ENCODE peak calls at places on chromosomes 16 and 17, in eight cellular contexts. One of them, this sample, is unnamed.

GRCh38 chr16:85103096-85104079 is 8.9 kb downstream of the CIBAR2 start:
- DNase-seq in pancreas: peak; percentile 22
- DNase-seq in mesothelial cell of epicardium: no peak
- DNase-seq in astrocyte of the spinal cord: no peak
- DNase-seq in cardiac muscle cell: no peak
- DNase-seq in fibroblast of lung: no peak
- DNase-seq in AG09319: no peak
- DNase-seq in BE2C: no peak
- DNase-seq in this sample: no peak

GRCh38 chr17:15507896-15508295 is 40.5 kb upstream of the CDRT4 start:
- DNase-seq in mesothelial cell of epicardium: peak; percentile 14
- DNase-seq in fibroblast of lung: peak; percentile 17
- DNase-seq in BE2C: no peak
- DNase-seq in cardiac muscle cell: no peak
- DNase-seq in AG09319: no peak
- DNase-seq in pancreas: no peak
- DNase-seq in astrocyte of the spinal cord: no peak
- DNase-seq in this sample: no peak

GRCh38 chr17:31900877-31901276 is 631 bp downstream of the UTP6 start:
- DNase-seq in AG09319: no peak
- DNase-seq in pancreas: no peak
- DNase-seq in BE2C: no peak
- DNase-seq in astrocyte of the spinal cord: no peak
- DNase-seq in mesothelial cell of epicardium: no peak
- DNase-seq in fibroblast of lung: peak; percentile 24
- DNase-seq in cardiac muscle cell: peak; percentile 33
- DNase-seq in this sample: no peak

GRCh38 chr16:85935957-85936760 is 37.2 kb downstream of the IRF8 start:
- DNase-seq in AG09319: no peak
- DNase-seq in fibroblast of lung: no peak
- DNase-seq in mesothelial cell of epicardium: no peak
- DNase-seq in pancreas: no peak
- DNase-seq in cardiac muscle cell: peak; percentile 11
- DNase-seq in astrocyte of the spinal cord: no peak
- DNase-seq in BE2C: no peak
- DNase-seq in this sample: no peak

GRCh38 chr17:33987162-33987561 is 267.9 kb upstream of the CCL2 start:
- DNase-seq in cardiac muscle cell: no peak
- DNase-seq in astrocyte of the spinal cord: no peak
- DNase-seq in fibroblast of lung: no peak
- DNase-seq in BE2C: no peak
- DNase-seq in pancreas: no peak
- DNase-seq in AG09319: no peak
- DNase-seq in mesothelial cell of epicardium: no peak
- DNase-seq in this sample: no peak

GRCh38 chr16:2244301-2244700 is 7.1 kb downstream of the ECI1 start:
- DNase-seq in pancreas: peak; percentile 75
- DNase-seq in mesothelial cell of epicardium: no peak
- DNase-seq in fibroblast of lung: no peak
- DNase-seq in astrocyte of the spinal cord: no peak
- DNase-seq in cardiac muscle cell: no peak
- DNase-seq in BE2C: peak; percentile 56
- DNase-seq in AG09319: no peak
- DNase-seq in this sample: no peak

GRCh38 chr17:35801583-35802224 is 6.3 kb upstream of the MMP28 start:
- DNase-seq in mesothelial cell of epicardium: no peak
- DNase-seq in cardiac muscle cell: peak; percentile 93
- DNase-seq in BE2C: peak; percentile 96
- DNase-seq in fibroblast of lung: peak; percentile 55
- DNase-seq in pancreas: no peak
- DNase-seq in AG09319: no peak
- DNase-seq in astrocyte of the spinal cord: peak; percentile 85
- DNase-seq in this sample: peak; percentile 66

GRCh38 chr16:4381072-4381934 is 9.7 kb downstream of the VASN start:
- DNase-seq in astrocyte of the spinal cord: no peak
- DNase-seq in AG09319: no peak
- DNase-seq in mesothelial cell of epicardium: no peak
- DNase-seq in pancreas: peak; percentile 73
- DNase-seq in BE2C: peak; percentile 8
- DNase-seq in fibroblast of lung: no peak
- DNase-seq in cardiac muscle cell: no peak
- DNase-seq in this sample: no peak

GRCh38 chr17:40615295-40615988 is 32.2 kb downstream of the SMARCE1 start:
- DNase-seq in AG09319: no peak
- DNase-seq in astrocyte of the spinal cord: peak; percentile 34
- DNase-seq in pancreas: peak; percentile 67
- DNase-seq in cardiac muscle cell: peak; percentile 64
- DNase-seq in fibroblast of lung: peak; percentile 49
- DNase-seq in mesothelial cell of epicardium: no peak
- DNase-seq in BE2C: peak; percentile 65
- DNase-seq in this sample: peak; percentile 71

GRCh38 chr16:595094-595528 is 5.2 kb downstream of the RAB40C start:
- DNase-seq in astrocyte of the spinal cord: no peak
- DNase-seq in BE2C: no peak
- DNase-seq in cardiac muscle cell: no peak
- DNase-seq in pancreas: peak; percentile 72
- DNase-seq in mesothelial cell of epicardium: no peak
- DNase-seq in fibroblast of lung: no peak
- DNase-seq in AG09319: no peak
- DNase-seq in this sample: no peak

GRCh38 chr16:2983706-2984136 is 3.5 kb upstream of the PKMYT1 start:
- DNase-seq in pancreas: peak; percentile 90
- DNase-seq in cardiac muscle cell: peak; percentile 80
- DNase-seq in AG09319: peak; percentile 34
- DNase-seq in BE2C: peak; percentile 88
- DNase-seq in astrocyte of the spinal cord: peak; percentile 80
- DNase-seq in mesothelial cell of epicardium: peak; percentile 84
- DNase-seq in fibroblast of lung: peak; percentile 61
- DNase-seq in this sample: peak; percentile 95

GRCh38 chr16:1991588-1992474 is 2.1 kb downstream of the SYNGR3 start:
- DNase-seq in mesothelial cell of epicardium: peak; percentile 82
- DNase-seq in fibroblast of lung: peak; percentile 90
- DNase-seq in BE2C: peak; percentile 98
- DNase-seq in astrocyte of the spinal cord: peak; percentile 91
- DNase-seq in pancreas: peak; percentile 95
- DNase-seq in AG09319: peak; percentile 62
- DNase-seq in cardiac muscle cell: peak; percentile 95
- DNase-seq in this sample: peak; percentile 95

GRCh38 chr16:84739349-84740124 is 39.7 kb downstream of the USP10 start:
- DNase-seq in pancreas: no peak
- DNase-seq in cardiac muscle cell: peak; percentile 60
- DNase-seq in AG09319: no peak
- DNase-seq in BE2C: no peak
- DNase-seq in fibroblast of lung: peak; percentile 78
- DNase-seq in mesothelial cell of epicardium: no peak
- DNase-seq in astrocyte of the spinal cord: peak; percentile 78
- DNase-seq in this sample: no peak

GRCh38 chr17:78176548-78177025 is 8.2 kb downstream of the SYNGR2 start:
- DNase-seq in BE2C: peak; percentile 81
- DNase-seq in mesothelial cell of epicardium: peak; percentile 87
- DNase-seq in AG09319: no peak
- DNase-seq in fibroblast of lung: peak; percentile 38
- DNase-seq in cardiac muscle cell: peak; percentile 61
- DNase-seq in astrocyte of the spinal cord: peak; percentile 32
- DNase-seq in pancreas: peak; percentile 89
- DNase-seq in this sample: peak; percentile 87

GRCh38 chr17:2797226-2797625 is 988 bp downstream of the RAP1GAP2 start:
- DNase-seq in mesothelial cell of epicardium: no peak
- DNase-seq in fibroblast of lung: no peak
- DNase-seq in pancreas: no peak
- DNase-seq in astrocyte of the spinal cord: no peak
- DNase-seq in BE2C: no peak
- DNase-seq in AG09319: no peak
- DNase-seq in cardiac muscle cell: no peak
- DNase-seq in this sample: no peak

GRCh38 chr17:36777118-36777517 is 160.2 kb upstream of the LHX1 start:
- DNase-seq in AG09319: no peak
- DNase-seq in astrocyte of the spinal cord: no peak
- DNase-seq in BE2C: no peak
- DNase-seq in cardiac muscle cell: peak; percentile 39
- DNase-seq in fibroblast of lung: no peak
- DNase-seq in pancreas: no peak
- DNase-seq in mesothelial cell of epicardium: no peak
- DNase-seq in this sample: no peak

GRCh38 chr17:64741038-64741641 is 79.0 kb upstream of the SMURF2 start:
- DNase-seq in astrocyte of the spinal cord: peak; percentile 74
- DNase-seq in cardiac muscle cell: peak; percentile 69
- DNase-seq in pancreas: no peak
- DNase-seq in fibroblast of lung: peak; percentile 33
- DNase-seq in BE2C: no peak
- DNase-seq in AG09319: no peak
- DNase-seq in mesothelial cell of epicardium: peak; percentile 32
- DNase-seq in this sample: no peak

GRCh38 chr16:2773188-2773968 is 3.7 kb downstream of the ELOB start:
- DNase-seq in cardiac muscle cell: no peak
- DNase-seq in pancreas: no peak
- DNase-seq in BE2C: no peak
- DNase-seq in fibroblast of lung: peak; percentile 14
- DNase-seq in astrocyte of the spinal cord: no peak
- DNase-seq in mesothelial cell of epicardium: no peak
- DNase-seq in AG09319: no peak
- DNase-seq in this sample: no peak

GRCh38 chr17:17269926-17270773 is 10.9 kb downstream of the COPS3 start:
- DNase-seq in BE2C: peak; percentile 12
- DNase-seq in AG09319: no peak
- DNase-seq in fibroblast of lung: no peak
- DNase-seq in astrocyte of the spinal cord: no peak
- DNase-seq in cardiac muscle cell: no peak
- DNase-seq in pancreas: no peak
- DNase-seq in mesothelial cell of epicardium: no peak
- DNase-seq in this sample: no peak
- TF ChIP-seq CTCF in BE2C: peak; percentile 36
- TF ChIP-seq CTCF in AG09319: peak; percentile 8
- TF ChIP-seq CTCF in fibroblast of lung: peak; percentile 23
- TF ChIP-seq CTCF in astrocyte of the spinal cord: peak; percentile 42
- TF ChIP-seq CTCF in cardiac muscle cell: peak; percentile 37
- TF ChIP-seq CTCF in pancreas: no peak
- TF ChIP-seq CTCF in mesothelial cell of epicardium: peak; percentile 24
- TF ChIP-seq CTCF in this sample: peak; percentile 45

DNA sequence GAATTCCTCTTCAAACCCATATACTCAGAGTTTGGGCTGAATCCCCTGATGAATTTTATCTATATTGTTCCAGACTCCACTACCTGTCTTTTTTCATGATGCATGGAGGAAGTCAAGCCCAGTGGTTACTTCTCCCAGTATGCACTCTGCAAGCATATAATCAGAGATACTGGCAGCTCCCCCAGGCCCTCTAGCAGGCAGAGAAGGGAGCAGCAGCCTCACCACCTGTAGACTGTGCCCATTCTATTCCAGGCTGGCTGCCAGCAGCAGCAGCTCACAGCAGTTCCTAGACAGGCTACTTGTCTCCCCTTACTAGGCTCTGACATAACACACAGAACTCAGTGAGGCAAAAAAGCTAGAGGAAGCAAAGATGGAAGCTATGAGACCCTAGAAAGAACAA is 3.4 kb downstream of the MKS1 start:
- DNase-seq in pancreas: no peak
- DNase-seq in AG09319: no peak
- DNase-seq in cardiac muscle cell: no peak
- DNase-seq in fibroblast of lung: no peak
- DNase-seq in BE2C: peak; percentile 50
- DNase-seq in astrocyte of the spinal cord: no peak
- DNase-seq in mesothelial cell of epicardium: no peak
- DNase-seq in this sample: no peak
- TF ChIP-seq CTCF in pancreas: no peak
- TF ChIP-seq CTCF in AG09319: no peak
- TF ChIP-seq CTCF in cardiac muscle cell: no peak
- TF ChIP-seq CTCF in fibroblast of lung: no peak
- TF ChIP-seq CTCF in BE2C: peak; percentile 39
- TF ChIP-seq CTCF in astrocyte of the spinal cord: no peak
- TF ChIP-seq CTCF in mesothelial cell of epicardium: no peak
- TF ChIP-seq CTCF in this sample: no peak

GRCh38 chr16:80530479-80530878 is 10.3 kb upstream of the DYNLRB2 start:
- DNase-seq in mesothelial cell of epicardium: no peak
- DNase-seq in AG09319: no peak
- DNase-seq in cardiac muscle cell: no peak
- DNase-seq in fibroblast of lung: no peak
- DNase-seq in BE2C: no peak
- DNase-seq in pancreas: no peak
- DNase-seq in astrocyte of the spinal cord: no peak
- DNase-seq in this sample: no peak

GRCh38 chr16:80525420-80525819 is 15.4 kb upstream of the DYNLRB2 start:
- DNase-seq in pancreas: no peak
- DNase-seq in mesothelial cell of epicardium: no peak
- DNase-seq in cardiac muscle cell: no peak
- DNase-seq in AG09319: no peak
- DNase-seq in fibroblast of lung: no peak
- DNase-seq in BE2C: no peak
- DNase-seq in astrocyte of the spinal cord: no peak
- DNase-seq in this sample: no peak

GRCh38 chr16:80526418-80527061 is 14.3 kb upstream of the DYNLRB2 start:
- DNase-seq in pancreas: no peak
- DNase-seq in mesothelial cell of epicardium: peak; percentile 45
- DNase-seq in fibroblast of lung: peak; percentile 69
- DNase-seq in astrocyte of the spinal cord: peak; percentile 69
- DNase-seq in BE2C: peak; percentile 32
- DNase-seq in cardiac muscle cell: peak; percentile 74
- DNase-seq in AG09319: peak; percentile 27
- DNase-seq in this sample: no peak

DNA sequence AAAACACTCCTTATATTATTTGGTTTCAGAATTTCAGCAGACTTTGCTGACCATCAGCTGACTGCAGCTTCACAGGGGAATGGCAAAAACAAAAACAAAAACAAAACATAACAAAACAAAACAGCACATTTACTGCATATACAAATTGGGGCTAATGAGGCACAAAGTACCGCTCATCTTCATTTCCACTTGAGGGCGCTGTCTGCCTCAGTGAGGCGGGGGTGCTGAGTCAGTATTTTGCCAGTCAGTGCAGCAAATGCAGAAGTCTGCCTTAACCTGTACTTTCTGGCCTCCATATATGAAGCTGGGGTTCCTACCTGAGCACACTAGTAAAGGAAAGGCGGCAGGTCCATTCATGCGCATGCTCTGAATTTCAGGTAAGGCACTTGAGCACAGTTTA is 13.5 kb upstream of the DYNLRB2 start:
- DNase-seq in astrocyte of the spinal cord: peak; percentile 33
- DNase-seq in BE2C: no peak
- DNase-seq in AG09319: no peak
- DNase-seq in pancreas: no peak
- DNase-seq in mesothelial cell of epicardium: no peak
- DNase-seq in cardiac muscle cell: peak; percentile 27
- DNase-seq in fibroblast of lung: peak; percentile 6
- DNase-seq in this sample: no peak
- TF ChIP-seq CTCF in astrocyte of the spinal cord: peak; percentile 64
- TF ChIP-seq CTCF in BE2C: no peak
- TF ChIP-seq CTCF in AG09319: peak; percentile 17
- TF ChIP-seq CTCF in pancreas: no peak
- TF ChIP-seq CTCF in mesothelial cell of epicardium: no peak
- TF ChIP-seq CTCF in cardiac muscle cell: peak; percentile 41
- TF ChIP-seq CTCF in fibroblast of lung: peak; percentile 37
- TF ChIP-seq CTCF in this sample: peak; percentile 25

DNA sequence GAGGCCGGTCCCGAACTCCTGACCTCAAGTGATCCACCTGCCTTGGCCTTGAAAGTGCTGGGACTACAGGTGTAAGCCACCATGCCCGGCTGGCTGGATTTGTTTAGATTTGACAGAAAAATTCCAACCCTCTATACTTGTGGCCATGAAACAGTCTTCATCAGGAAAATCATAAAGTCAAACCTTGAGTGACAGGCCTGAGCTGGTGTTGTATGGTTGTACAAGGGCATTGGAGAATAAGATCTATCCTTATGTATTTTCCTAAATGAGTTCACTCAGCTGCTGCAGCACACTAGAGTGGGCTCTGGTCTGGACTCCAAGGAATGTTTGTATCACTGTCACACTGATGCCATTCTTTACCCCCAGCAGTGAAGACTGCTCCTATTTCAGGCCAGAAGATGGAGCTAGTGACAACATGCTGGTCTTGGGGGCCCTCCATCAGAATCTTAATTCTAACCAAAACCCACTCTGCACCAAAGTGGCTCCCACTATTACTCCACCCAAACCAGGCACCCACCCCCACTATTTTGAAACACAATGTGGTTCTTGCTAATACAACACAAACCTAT is 27.4 kb downstream of the SNX11 start:
- DNase-seq in BE2C: no peak
- DNase-seq in cardiac muscle cell: no peak
- DNase-seq in pancreas: no peak
- DNase-seq in fibroblast of lung: no peak
- DNase-seq in AG09319: no peak
- DNase-seq in astrocyte of the spinal cord: no peak
- DNase-seq in mesothelial cell of epicardium: no peak
- DNase-seq in this sample: no peak
- TF ChIP-seq CTCF in BE2C: peak; percentile 39
- TF ChIP-seq CTCF in cardiac muscle cell: peak; percentile 22
- TF ChIP-seq CTCF in pancreas: no peak
- TF ChIP-seq CTCF in fibroblast of lung: no peak
- TF ChIP-seq CTCF in AG09319: no peak
- TF ChIP-seq CTCF in astrocyte of the spinal cord: peak; percentile 25
- TF ChIP-seq CTCF in mesothelial cell of epicardium: no peak
- TF ChIP-seq CTCF in this sample: no peak